ENCODE peak calls at places on chromosome 15, in four cellular contexts. M, C, I and D are unnamed samples.

GRCh38 chr15:59685737-59686297 is 3.3 kb downstream of the BNIP2 start:
- DNase-seq in M (no peak), C (peak), I (peak), D (no peak)

GRCh38 chr15:74275957-74276356 is 39.8 kb downstream of the CCDC33 start:
- DNase-seq in I (no peak), C (no peak), M (no peak), D (peak)

GRCh38 chr15:83581381-83581780 is 72.5 kb upstream of the ADAMTSL3 start:
- DNase-seq in M (no peak), I (no peak), C (no peak), D (no peak)

GRCh38 chr15:99763827-99764226 is 30.6 kb upstream of the LYSMD4 start:
- DNase-seq in C (no peak), I (no peak), M (no peak), D (no peak)

GRCh38 chr15:48499978-48500377 is 145.5 kb downstream of the FBN1 start:
- DNase-seq in C (no peak), M (no peak), I (no peak), D (no peak)

GRCh38 chr15:45187894-45188830 is at the start of gene SHF:
- DNase-seq in C (peak), M (peak), I (peak), D (peak)

GRCh38 chr15:99169769-99170311 is 65.0 kb downstream of the SYNM start:
- DNase-seq in M (no peak), C (peak), I (peak), D (no peak)

GRCh38 chr15:31544361-31544760 is 217.7 kb downstream of the KLF13 start:
- DNase-seq in M (no peak), C (no peak), I (no peak), D (no peak)

GRCh38 chr15:87722941-87723691 is 533.4 kb downstream of the NTRK3 start:
- DNase-seq in I (peak), C (no peak), M (no peak), D (no peak)

GRCh38 chr15:68484696-68485400 is 52.9 kb upstream of the ITGA11 start:
- DNase-seq in M (no peak), C (peak), I (peak), D (no peak)

GRCh38 chr15:78097667-78098066 is 5.3 kb downstream of the SH2D7 start:
- DNase-seq in M (no peak), C (no peak), I (no peak), D (no peak)
- H4K91ac ChIP-seq in M (no peak), C (no peak), I (no peak), D (no peak)

DNA sequence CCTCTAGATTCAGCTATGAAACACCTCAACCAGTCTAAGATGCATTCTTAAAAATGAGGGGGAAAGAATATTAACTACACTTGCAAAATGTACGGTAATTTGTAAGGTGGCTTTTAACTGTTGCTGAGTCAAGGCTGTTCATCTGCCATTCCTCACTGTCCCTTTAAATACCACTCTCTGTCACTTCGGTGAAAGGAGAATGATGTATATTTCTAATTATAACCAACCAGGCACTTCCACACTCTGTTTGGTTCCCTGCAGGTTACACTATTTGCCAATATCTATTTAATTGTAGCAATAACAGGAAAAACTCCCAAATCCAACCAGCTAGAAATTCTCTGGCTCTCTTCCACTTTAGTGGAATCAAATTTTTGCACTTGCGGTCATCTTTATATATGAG is 70.5 kb upstream of the SLCO3A1 start:
- DNase-seq in M (no peak), I (no peak), C (no peak), D (no peak)
- H3K4me2 ChIP-seq in M (no peak), I (no peak), C (no peak), D (no peak)

GRCh38 chr15:101611580-101612299 is 40.4 kb downstream of the TM2D3 start:
- DNase-seq in M (no peak), C (no peak), I (no peak), D (no peak)

GRCh38 chr15:101614001-101614585 is 38.1 kb downstream of the TM2D3 start:
- DNase-seq in I (no peak), M (no peak), C (no peak), D (no peak)

GRCh38 chr15:101614761-101615160 is 37.4 kb downstream of the TM2D3 start:
- DNase-seq in C (no peak), M (no peak), I (no peak), D (no peak)

GRCh38 chr15:101612676-101613075 is 39.5 kb downstream of the TM2D3 start:
- DNase-seq in I (no peak), C (no peak), M (no peak), D (no peak)

DNA sequence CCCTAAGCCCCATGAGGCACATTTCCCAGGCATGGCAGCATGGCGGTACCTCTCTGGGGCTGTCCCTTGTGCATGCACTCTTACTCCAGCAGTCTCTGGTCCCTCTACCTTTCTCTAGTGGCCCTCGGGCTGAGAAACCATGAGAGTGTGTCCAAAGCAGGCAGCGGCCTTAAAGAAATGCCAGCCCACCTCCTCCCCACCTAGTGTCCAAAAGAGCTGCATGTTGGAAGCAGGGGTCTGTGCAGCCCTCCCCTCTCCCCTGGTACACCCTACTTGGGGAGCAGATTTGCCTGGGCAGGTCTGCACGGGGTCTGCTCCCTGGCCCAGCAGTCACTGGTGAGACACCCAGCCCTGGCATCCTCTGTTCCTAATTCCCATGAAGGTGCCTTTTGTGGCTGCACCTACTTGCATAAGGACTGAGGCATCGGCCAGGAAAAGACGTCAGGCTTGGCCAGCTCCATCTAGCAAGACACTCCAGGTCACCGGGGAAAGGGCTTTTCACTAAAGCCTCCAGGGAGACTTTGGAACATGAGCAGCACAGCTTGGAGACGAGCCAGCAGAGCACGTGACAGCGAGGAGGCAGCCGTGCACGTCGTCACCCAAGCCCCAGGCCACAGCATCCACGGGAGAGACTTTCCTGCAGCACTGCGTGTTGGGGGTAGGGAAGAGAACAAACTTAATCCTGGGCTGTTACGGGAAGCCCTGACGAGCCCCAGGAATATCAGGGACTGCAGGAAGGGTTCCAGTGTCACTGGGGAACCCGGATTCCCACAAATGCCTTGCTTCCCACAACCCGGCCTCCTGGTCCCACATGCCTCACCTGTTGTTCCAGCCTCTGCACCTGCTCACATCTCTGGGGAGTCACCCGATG is 38.8 kb downstream of the TM2D3 start:
- DNase-seq in C (peak), I (peak), M (no peak), D (no peak)
- H3K27ac ChIP-seq in C (no peak), I (no peak), M (no peak), D (no peak)

DNA sequence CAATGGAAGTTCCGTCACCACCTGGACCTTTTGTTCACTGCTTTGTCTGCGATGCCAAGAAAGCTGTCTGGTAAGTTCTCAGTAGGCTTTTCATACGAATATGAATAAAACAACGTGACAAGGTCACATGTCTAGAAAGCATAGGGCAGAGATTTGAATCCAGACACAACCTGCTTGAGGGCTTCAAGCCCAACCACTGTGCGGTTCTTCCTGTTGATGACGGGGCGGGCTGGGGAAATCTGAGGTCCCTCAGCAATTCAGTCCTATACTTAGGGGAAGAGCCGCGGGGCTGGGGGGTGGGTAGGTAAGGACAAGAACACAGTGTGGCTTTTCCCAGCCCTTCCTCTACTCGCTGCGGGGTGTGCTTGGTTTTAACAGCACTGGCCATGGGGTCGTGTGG is 32.4 kb upstream of the SMAD3 start:
- DNase-seq in M (no peak), C (no peak), I (no peak), D (peak)
- H4K91ac ChIP-seq in M (no peak), C (peak), I (no peak), D (no peak)

DNA sequence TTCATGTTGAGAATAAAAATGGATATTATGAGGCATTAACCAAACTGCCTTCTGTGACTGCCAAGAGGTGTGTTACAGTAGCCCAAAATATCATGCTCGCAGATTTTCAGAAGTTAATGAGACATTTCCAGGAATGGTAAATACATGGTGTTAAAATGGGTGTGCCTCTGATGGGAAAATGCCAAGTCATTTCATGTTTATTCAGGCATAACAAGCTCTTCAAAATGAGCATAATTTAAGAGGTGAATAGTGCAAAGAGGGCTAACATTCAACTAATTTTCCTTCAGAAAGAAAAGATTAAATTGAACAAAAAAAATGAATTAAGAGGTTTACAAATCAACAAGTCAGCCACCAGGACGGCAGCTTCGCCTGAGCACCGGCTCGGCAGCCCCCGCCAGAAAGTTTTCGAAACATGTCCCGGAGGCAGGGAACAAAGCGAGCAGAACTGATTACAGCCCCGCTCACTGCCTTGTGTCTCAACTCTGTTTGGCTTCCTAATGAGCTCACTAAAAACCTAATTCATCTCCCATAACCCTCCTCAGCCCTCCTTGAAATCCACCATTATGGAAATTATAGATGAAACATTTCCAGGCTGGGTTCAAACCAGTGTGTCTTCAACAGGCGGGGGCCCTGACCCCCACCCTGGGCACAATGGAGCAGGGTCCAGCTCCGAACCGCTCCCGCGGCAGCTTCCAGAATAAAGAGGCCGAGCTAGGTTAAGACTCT is 44.0 kb downstream of the MEIS2 start:
- DNase-seq in M (peak), C (no peak), I (no peak), D (no peak)
- H3K4me2 ChIP-seq in M (no peak), C (no peak), I (no peak), D (no peak)

GRCh38 chr15:72318408-72318942 is 1.5 kb downstream of the CELF6 start:
- DNase-seq in M (no peak), I (no peak), C (peak), D (no peak)

GRCh38 chr15:72319360-72319984 is 485 bp downstream of the CELF6 start:
- DNase-seq in I (peak), C (peak), M (peak), D (peak)

GRCh38 chr15:72323752-72324151 is 3.8 kb upstream of the CELF6 start:
- DNase-seq in C (no peak), I (no peak), M (no peak), D (no peak)

GRCh38 chr15:72315706-72316370 is 4.1 kb downstream of the CELF6 start:
- DNase-seq in I (no peak), M (no peak), C (no peak), D (peak)

DNA sequence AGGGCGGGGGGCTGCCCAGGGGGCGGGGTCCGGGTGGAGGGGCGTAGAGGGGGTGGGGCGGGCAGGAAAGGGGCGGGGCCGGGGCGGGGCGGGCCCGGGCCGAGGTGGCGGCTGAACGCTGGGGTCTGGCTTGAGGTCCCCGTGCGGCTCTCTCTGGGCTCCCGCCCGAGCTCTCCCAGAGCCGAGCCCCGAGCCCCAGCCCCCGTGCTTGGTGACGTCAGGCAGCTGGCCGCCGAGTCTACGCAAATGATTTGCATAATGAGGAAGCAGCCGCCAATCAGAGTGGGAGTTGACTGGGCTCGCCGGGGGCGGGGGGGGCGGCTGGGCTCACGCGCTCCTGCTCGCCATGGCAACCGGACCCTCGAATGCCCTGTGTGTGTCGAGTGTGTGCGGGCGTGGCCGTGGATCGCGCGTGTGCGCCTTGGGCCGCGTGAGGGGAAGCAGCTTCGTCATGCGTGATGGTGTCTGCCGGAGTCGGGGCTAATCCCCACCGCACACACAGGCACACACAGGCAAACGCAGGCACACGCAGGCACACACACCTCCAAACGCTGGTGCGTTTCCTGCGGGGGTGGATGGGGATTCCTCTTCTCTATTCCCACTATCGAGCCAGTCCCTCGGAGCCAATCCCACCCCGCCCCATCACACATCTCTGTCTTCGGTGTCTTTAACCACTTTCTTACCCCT is at the start of gene CELF6:
- DNase-seq in I (peak), M (peak), C (peak), D (peak)
- H3K27ac ChIP-seq in I (no peak), M (peak), C (no peak), D (no peak)

GRCh38 chr15:27019687-27020086 is 48.7 kb downstream of the GABRG3 start:
- DNase-seq in I (no peak), M (no peak), C (no peak), D (no peak)

GRCh38 chr15:27017168-27017809 is 46.3 kb downstream of the GABRG3 start:
- DNase-seq in M (peak), C (peak), I (peak), D (peak)
- H4K91ac ChIP-seq in M (no peak), C (no peak), I (no peak), D (no peak)

DNA sequence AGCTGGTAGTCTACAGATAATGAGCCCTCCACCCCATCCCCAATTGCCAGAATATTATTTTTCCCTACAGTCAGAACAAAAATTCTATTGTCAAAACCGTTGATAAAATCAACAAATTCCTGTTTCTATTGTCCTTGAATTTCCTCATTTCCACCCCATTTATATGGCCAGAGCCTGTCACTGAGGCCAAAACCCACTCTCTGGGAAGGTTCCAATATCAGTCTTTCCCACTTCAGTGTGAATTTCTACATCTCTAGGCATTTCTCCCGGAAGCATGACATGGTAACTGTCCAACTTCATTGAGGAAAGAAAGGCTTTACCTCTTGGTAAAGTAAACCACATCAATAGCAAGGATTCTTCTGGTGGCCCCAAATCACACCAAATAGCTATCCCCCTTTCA is 41.6 kb downstream of the C2CD4A start:
- DNase-seq in C (no peak), I (no peak), M (no peak), D (no peak)
- H3K4me2 ChIP-seq in C (no peak), I (no peak), M (no peak), D (no peak)

DNA sequence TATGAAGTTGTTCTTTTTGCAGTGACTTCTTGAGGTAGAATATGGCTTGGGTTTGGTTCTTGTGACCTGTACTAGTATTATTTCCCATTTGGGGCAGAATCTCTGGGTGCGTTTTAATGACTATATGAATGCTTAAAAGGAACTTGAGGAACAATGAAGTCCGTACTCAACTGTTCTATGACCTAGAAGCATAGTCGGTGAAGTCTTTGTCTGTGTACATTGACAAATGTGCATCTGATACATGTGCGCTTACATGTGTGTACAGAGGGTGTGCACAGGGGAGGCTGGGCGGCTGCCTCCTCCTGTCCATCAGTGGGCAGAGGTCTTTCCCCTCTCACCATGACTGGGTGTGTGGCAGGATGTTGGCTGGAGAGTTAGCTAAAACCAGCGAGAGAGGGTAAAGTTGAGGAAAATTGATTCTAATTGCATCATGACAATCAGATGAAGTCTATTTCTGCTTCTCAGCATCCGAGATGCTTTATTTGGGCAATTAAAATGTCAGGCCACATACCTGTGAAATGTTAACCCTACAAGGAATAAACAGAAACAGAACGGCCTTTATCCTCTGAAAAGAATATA is 1.0 kb upstream of the NR2F2 start:
- DNase-seq in M (no peak), I (no peak), C (peak), D (no peak)
- H3K27ac ChIP-seq in M (no peak), I (peak), C (peak), D (no peak)